ENCODE peak calls at places on chromosomes 4 and X, in five cellular contexts. B is H9; P is CD4-positive, alpha-beta memory T cell; Z is fibroblast of lung; A is astrocyte. F is an unnamed sample.

GRCh38 chr4:71453516-71453915 is 114.7 kb downstream of the SLC4A4 start:
- DNase-seq in B (no peak), P (no peak), Z (no peak), A (no peak), F (no peak)

GRCh38 chr4:140090215-140090731 is 63.7 kb downstream of the MAML3 start:
- DNase-seq in B (no peak), P (no peak), Z (no peak), A (peak; percentile 75), F (no peak)

GRCh38 chr4:21205821-21206531 is 505.7 kb downstream of the PACRGL start:
- DNase-seq in B (no peak), P (no peak), Z (no peak), A (no peak), F (no peak)

GRCh38 chrX:45669715-45670360 is 469.2 kb upstream of the DIPK2B start:
- DNase-seq in B (no peak), P (no peak), Z (peak; percentile 77), A (peak; percentile 66), F (no peak)

GRCh38 chrX:15142084-15142715 is 127.7 kb downstream of the ASB9 start:
- DNase-seq in B (no peak), P (peak; percentile 8), Z (no peak), A (peak; percentile 27), F (no peak)

GRCh38 chrX:143632625-143633387 is 3.1 kb downstream of the SLITRK4 start:
- DNase-seq in B (no peak), P (no peak), Z (peak; percentile 37), A (no peak), F (no peak)

GRCh38 chrX:17375361-17375630 is 296 bp downstream of the NHS start:
- DNase-seq in B (peak; percentile 49), P (no peak), Z (no peak), A (no peak), F (no peak)

GRCh38 chr4:25112349-25113008 is 47.8 kb downstream of the SEPSECS start:
- DNase-seq in B (no peak), P (no peak), Z (peak; percentile 12), A (no peak), F (no peak)

GRCh38 chr4:64271601-64272081 is 137.6 kb downstream of the TECRL start:
- DNase-seq in B (peak; percentile 27), P (no peak), Z (no peak), A (peak; percentile 0), F (no peak)

GRCh38 chrX:134737061-134737460 is 78.8 kb upstream of the PLAC1 start:
- DNase-seq in B (no peak), P (no peak), Z (peak; percentile 72), A (peak; percentile 14), F (no peak)

GRCh38 chr4:143356493-143356892 is 19.8 kb downstream of the GAB1 start:
- DNase-seq in B (no peak), P (no peak), Z (no peak), A (no peak), F (no peak)
- H3K27ac ChIP-seq in B (no peak overlapping the region), P (no peak overlapping the region), Z (no peak overlapping the region), A (no peak overlapping the region), F (peak overlapping the region; percentile 40)

GRCh38 chr4:16227462-16227868 is 1.2 kb upstream of the TAPT1 start:
- DNase-seq in B (no peak), P (peak; percentile 20), Z (peak; percentile 45), A (peak; percentile 49), F (no peak)

GRCh38 chr4:16226816-16227461 is 668 bp upstream of the TAPT1 start:
- DNase-seq in B (peak; percentile 59), P (peak; percentile 16), Z (peak; percentile 19), A (peak; percentile 19), F (peak; percentile 69)

GRCh38 chr4:16230308-16230707 is 4.0 kb upstream of the TAPT1 start:
- DNase-seq in B (no peak), P (no peak), Z (no peak), A (no peak), F (no peak)

GRCh38 chr4:16231570-16232252 is 5.4 kb upstream of the TAPT1 start:
- DNase-seq in B (no peak), P (no peak), Z (no peak), A (no peak), F (no peak)

DNA sequence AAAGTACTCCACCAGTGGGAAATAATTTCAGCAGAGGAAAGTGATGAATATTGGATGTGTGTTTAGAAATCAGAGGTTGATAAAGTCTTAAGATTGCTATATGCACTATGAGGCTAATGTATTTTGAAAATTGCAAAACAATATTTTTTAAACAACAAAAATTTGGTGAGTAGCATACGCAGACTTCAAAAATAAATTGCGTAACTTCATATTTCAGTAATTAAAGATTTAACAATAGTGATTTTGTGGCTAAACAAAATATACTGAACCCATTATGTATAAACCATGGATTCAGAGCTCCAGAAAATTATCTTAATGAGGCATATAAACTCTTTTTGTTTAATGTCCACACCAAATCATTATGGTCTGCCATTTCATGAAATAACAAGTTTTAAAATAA is 3.3 kb upstream of the TAPT1 start:
- DNase-seq in B (no peak), P (no peak), Z (no peak), A (no peak), F (no peak)
- H3K27ac ChIP-seq in B (no peak overlapping the region), P (no peak overlapping the region), Z (no peak overlapping the region), A (no peak overlapping the region), F (no peak overlapping the region)

GRCh38 chrX:130086414-130087207 is 23.7 kb downstream of the ELF4 start:
- DNase-seq in B (no peak), P (peak; percentile 78), Z (no peak), A (no peak), F (no peak)

GRCh38 chrX:130083656-130084382 is 26.5 kb downstream of the ELF4 start:
- DNase-seq in B (no peak), P (no peak), Z (no peak), A (no peak), F (no peak)

GRCh38 chrX:130083107-130083490 is 27.2 kb downstream of the ELF4 start:
- DNase-seq in B (no peak), P (no peak), Z (no peak), A (no peak), F (no peak)

GRCh38 chrX:130085551-130085986 is 24.7 kb downstream of the ELF4 start:
- DNase-seq in B (no peak), P (no peak), Z (no peak), A (no peak), F (no peak)

GRCh38 chrX:130084651-130085237 is 25.6 kb downstream of the ELF4 start:
- DNase-seq in B (no peak), P (no peak), Z (no peak), A (no peak), F (no peak)
- H3K27ac ChIP-seq in B (no peak overlapping the region), P (peak overlapping the region; percentile 70), Z (no peak overlapping the region), A (no peak overlapping the region), F (no peak overlapping the region)

DNA sequence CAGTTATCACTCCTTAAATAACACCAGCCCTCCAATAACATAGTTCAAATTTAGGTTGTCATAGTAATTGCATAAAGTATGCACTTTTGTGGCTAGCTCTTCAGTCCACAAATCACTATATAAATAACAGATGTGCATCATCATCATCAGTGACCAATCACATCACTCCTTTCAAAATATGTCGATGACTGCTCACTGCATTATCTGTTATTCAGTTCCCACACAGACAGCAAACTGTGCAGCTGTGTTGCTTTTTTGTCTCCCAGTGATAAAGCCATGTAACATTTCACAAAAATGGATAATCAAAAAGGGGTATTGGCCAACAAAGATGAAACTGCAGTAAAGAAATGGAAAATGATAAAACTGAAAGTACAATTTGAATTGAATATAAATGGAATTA is 205.4 kb downstream of the DCLK2 start:
- DNase-seq in B (no peak), P (no peak), Z (peak; percentile 96), A (peak; percentile 98), F (no peak)
- H3K27ac ChIP-seq in B (no peak overlapping the region), P (no peak overlapping the region), Z (peak overlapping the region; percentile 98), A (peak overlapping the region; percentile 97), F (no peak overlapping the region)

GRCh38 chrX:43909159-43909558 is 26.9 kb upstream of the MAOB start:
- DNase-seq in B (no peak), P (no peak), Z (no peak), A (no peak), F (no peak)
- H3K27ac ChIP-seq in B (no peak overlapping the region), P (no peak overlapping the region), Z (no peak overlapping the region), A (no peak overlapping the region), F (no peak overlapping the region)

DNA sequence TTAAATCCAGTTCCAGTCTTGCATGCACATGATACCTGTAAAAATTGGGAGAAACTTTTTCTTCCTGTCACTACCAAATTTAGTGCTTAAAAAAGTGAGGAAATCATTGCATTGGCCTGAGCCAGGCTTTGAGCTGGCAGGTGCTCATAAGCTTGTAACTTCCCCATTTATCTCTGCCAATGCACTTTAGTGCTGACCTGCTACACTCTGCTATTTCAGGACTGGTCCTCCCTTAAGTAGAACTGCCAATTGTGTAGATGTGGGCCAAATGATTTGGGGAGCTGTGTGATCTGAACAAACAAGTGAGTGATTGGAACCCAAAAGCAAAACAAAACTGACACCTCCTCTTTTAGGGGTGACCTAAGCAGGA is 51.8 kb downstream of the ZNF827 start:
- DNase-seq in B (no peak), P (no peak), Z (no peak), A (no peak), F (no peak)
- H3K27ac ChIP-seq in B (peak overlapping the region; percentile 93), P (no peak overlapping the region), Z (no peak overlapping the region), A (no peak overlapping the region), F (peak overlapping the region; percentile 91)

GRCh38 chr4:1744552-1744951 is 23.2 kb downstream of the TACC3 start:
- DNase-seq in B (no peak), P (no peak), Z (no peak), A (no peak), F (no peak)

GRCh38 chr4:1745697-1746096 is 24.4 kb downstream of the TACC3 start:
- DNase-seq in B (no peak), P (no peak), Z (no peak), A (no peak), F (no peak)

GRCh38 chr4:1746265-1746691 is 25.0 kb downstream of the TACC3 start:
- DNase-seq in B (peak; percentile 97), P (peak; percentile 53), Z (peak; percentile 57), A (peak; percentile 19), F (peak; percentile 74)

GRCh38 chr4:1743975-1744374 is 22.7 kb downstream of the TACC3 start:
- DNase-seq in B (no peak), P (no peak), Z (no peak), A (no peak), F (no peak)

GRCh38 chr4:1745165-1745564 is 23.8 kb downstream of the TACC3 start:
- DNase-seq in B (no peak), P (no peak), Z (no peak), A (no peak), F (no peak)
- H3K27ac ChIP-seq in B (no peak overlapping the region), P (no peak overlapping the region), Z (no peak overlapping the region), A (no peak overlapping the region), F (no peak overlapping the region)

DNA sequence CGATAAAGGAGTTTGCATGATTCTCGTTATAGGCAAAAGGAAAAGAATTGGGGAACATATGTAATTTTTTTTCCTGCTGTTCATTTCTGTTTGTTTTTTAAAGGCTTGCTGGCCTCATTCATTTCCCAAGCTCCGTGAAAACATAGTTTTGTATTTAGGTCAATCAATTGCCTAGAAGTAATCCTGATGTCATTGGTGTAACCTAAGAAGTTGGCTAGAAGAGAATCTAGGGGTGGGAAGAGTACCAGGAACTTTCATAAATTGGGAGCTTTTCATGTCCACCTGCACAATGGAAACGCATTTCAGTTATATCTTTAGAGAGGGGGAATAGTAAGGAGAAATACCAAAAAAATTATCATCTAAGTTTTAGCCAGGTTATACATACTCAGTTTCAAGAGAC is 3.8 kb downstream of the RAPGEF2 start:
- DNase-seq in B (no peak), P (no peak), Z (peak; percentile 39), A (peak; percentile 32), F (no peak)
- H3K27ac ChIP-seq in B (no peak overlapping the region), P (no peak overlapping the region), Z (no peak overlapping the region), A (peak overlapping the region; percentile 82), F (no peak overlapping the region)